ENCODE peak calls at places on chromosomes 4 and X, in four cellular contexts. One of them, this sample, is unnamed.

GRCh38 chrX:16838202-16839066 is 31.7 kb downstream of the RBBP7 start:
- DNase-seq in AG04450: no peak
- DNase-seq in nephron progenitor cell: peak
- DNase-seq in coronary artery: no peak
- DNase-seq in this sample: no peak

GRCh38 chr4:113232194-113232593 is 182.7 kb downstream of the ANK2 start:
- DNase-seq in AG04450: no peak
- DNase-seq in nephron progenitor cell: no peak
- DNase-seq in coronary artery: no peak
- DNase-seq in this sample: no peak

GRCh38 chrX:80431502-80431832 is 11.2 kb downstream of the TENT5D start:
- DNase-seq in AG04450: no peak
- DNase-seq in nephron progenitor cell: no peak
- DNase-seq in coronary artery: no peak
- DNase-seq in this sample: no peak

GRCh38 chrX:38052096-38052495 is 45.7 kb downstream of the SYTL5 start:
- DNase-seq in AG04450: peak
- DNase-seq in nephron progenitor cell: no peak
- DNase-seq in coronary artery: no peak
- DNase-seq in this sample: no peak

GRCh38 chr4:81412941-81413488 is 58.7 kb downstream of the RASGEF1B start:
- DNase-seq in AG04450: no peak
- DNase-seq in nephron progenitor cell: no peak
- DNase-seq in coronary artery: no peak
- DNase-seq in this sample: no peak

GRCh38 chr4:150863456-150863855 is 151.6 kb downstream of the LRBA start:
- DNase-seq in AG04450: no peak
- DNase-seq in nephron progenitor cell: no peak
- DNase-seq in coronary artery: no peak
- DNase-seq in this sample: no peak

GRCh38 chrX:8743126-8743732 is 11.3 kb upstream of the ANOS1 start:
- DNase-seq in AG04450: no peak
- DNase-seq in nephron progenitor cell: peak
- DNase-seq in coronary artery: no peak
- DNase-seq in this sample: no peak

GRCh38 chr4:119733431-119733830 is 104.8 kb upstream of the PDE5A start:
- DNase-seq in AG04450: no peak
- DNase-seq in nephron progenitor cell: no peak
- DNase-seq in coronary artery: no peak
- DNase-seq in this sample: no peak

GRCh38 chr4:46266106-46266505 is 123.8 kb downstream of the GABRA2 start:
- DNase-seq in AG04450: no peak
- DNase-seq in nephron progenitor cell: no peak
- DNase-seq in coronary artery: no peak
- DNase-seq in this sample: no peak

GRCh38 chr4:35459045-35459444 is 785.3 kb downstream of the ARAP2 start:
- DNase-seq in AG04450: no peak
- DNase-seq in nephron progenitor cell: no peak
- DNase-seq in coronary artery: no peak
- DNase-seq in this sample: no peak

GRCh38 chr4:3442959-3443749 is 1.4 kb downstream of the HGFAC start:
- DNase-seq in AG04450: no peak
- DNase-seq in nephron progenitor cell: peak
- DNase-seq in coronary artery: no peak
- DNase-seq in this sample: no peak

GRCh38 chr4:165874799-165875371 is 1.8 kb downstream of the TLL1 start:
- DNase-seq in AG04450: no peak
- DNase-seq in nephron progenitor cell: peak
- DNase-seq in coronary artery: no peak
- DNase-seq in this sample: no peak

GRCh38 chr4:184899261-184900134 is 73.7 kb upstream of the ACSL1 start:
- DNase-seq in AG04450: no peak
- DNase-seq in nephron progenitor cell: no peak
- DNase-seq in coronary artery: no peak
- DNase-seq in this sample: no peak

GRCh38 chr4:2175990-2176698 is 65.8 kb downstream of the HAUS3 start:
- DNase-seq in AG04450: no peak
- DNase-seq in nephron progenitor cell: no peak
- DNase-seq in coronary artery: no peak
- DNase-seq in this sample: no peak

GRCh38 chrX:54043696-54044125 is 562 bp downstream of the PHF8 start:
- DNase-seq in AG04450: no peak
- DNase-seq in nephron progenitor cell: peak
- DNase-seq in coronary artery: no peak
- DNase-seq in this sample: peak

GRCh38 chrX:54044126-54044876 is at the start of gene PHF8:
- DNase-seq in AG04450: peak
- DNase-seq in nephron progenitor cell: peak
- DNase-seq in coronary artery: peak
- DNase-seq in this sample: peak

GRCh38 chrX:54043084-54043483 is 1.2 kb downstream of the PHF8 start:
- DNase-seq in AG04450: no peak
- DNase-seq in nephron progenitor cell: no peak
- DNase-seq in coronary artery: no peak
- DNase-seq in this sample: no peak

GRCh38 chrX:54044877-54045328 is 630 bp upstream of the PHF8 start:
- DNase-seq in AG04450: no peak
- DNase-seq in nephron progenitor cell: no peak
- DNase-seq in coronary artery: no peak
- DNase-seq in this sample: no peak

DNA sequence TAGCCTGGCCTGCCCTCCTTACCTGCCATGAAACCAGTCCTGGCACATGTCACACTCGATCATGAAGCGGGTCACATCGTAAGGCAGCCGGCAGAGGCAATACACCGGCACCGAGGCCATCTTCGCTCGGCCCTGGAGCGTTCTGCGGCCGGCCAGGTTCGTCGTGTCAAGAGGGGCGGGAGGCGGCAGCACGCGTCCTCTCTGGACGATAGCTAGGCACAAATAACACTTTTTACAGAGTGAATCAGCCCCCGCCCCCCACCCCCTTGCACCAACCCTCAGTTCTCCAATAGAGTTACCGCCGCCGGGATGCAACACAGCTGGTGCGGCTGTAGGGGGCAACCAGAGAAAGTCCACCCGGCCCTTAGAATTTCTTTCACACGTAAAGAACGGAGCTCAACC is 1.7 kb downstream of the PHF8 start:
- DNase-seq in AG04450: no peak
- DNase-seq in nephron progenitor cell: peak
- DNase-seq in coronary artery: no peak
- DNase-seq in this sample: no peak
- TF ChIP-seq CTCF in AG04450: peak
- TF ChIP-seq CTCF in nephron progenitor cell: no peak
- TF ChIP-seq CTCF in coronary artery: no peak
- TF ChIP-seq CTCF in this sample: peak

GRCh38 chrX:49956313-49956712 is 33.9 kb downstream of the CLCN5 start:
- DNase-seq in AG04450: no peak
- DNase-seq in nephron progenitor cell: no peak
- DNase-seq in coronary artery: no peak
- DNase-seq in this sample: no peak
- TF ChIP-seq CTCF in AG04450: no peak
- TF ChIP-seq CTCF in nephron progenitor cell: no peak
- TF ChIP-seq CTCF in coronary artery: no peak
- TF ChIP-seq CTCF in this sample: no peak

DNA sequence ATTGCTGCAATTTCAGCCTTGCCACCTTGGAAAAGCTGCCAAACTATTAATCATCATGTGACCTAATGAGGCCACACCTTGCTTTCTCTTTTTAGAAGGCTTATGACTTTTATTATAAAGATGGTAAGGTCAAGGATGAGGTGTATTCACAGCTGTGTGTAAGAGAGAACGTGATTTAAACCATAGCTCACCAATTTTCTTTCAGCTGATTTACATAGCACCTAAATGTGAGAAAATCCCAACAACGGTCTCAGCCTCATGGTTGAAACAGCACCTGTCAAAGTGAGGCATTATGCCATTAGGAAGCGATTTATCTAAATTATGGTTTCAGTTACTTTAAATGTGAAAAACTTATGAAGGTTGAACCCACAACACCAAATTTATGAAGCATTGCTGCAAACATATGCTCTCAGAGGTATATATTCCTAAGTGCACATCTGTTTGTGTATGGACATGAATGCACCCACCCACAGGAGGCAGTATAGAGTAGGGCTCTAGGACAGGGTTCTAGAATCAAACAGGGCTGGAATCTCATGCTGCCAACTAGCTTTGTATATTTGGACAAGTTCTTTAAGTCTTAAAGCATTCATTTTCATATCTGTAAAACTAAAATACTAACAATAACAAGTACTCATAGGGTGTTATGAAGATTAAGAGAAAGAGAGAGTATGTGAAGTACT is 40.7 kb downstream of the ANXA3 start:
- DNase-seq in AG04450: no peak
- DNase-seq in nephron progenitor cell: no peak
- DNase-seq in coronary artery: no peak
- DNase-seq in this sample: no peak
- TF ChIP-seq CTCF in AG04450: peak
- TF ChIP-seq CTCF in nephron progenitor cell: peak
- TF ChIP-seq CTCF in coronary artery: no peak
- TF ChIP-seq CTCF in this sample: peak

DNA sequence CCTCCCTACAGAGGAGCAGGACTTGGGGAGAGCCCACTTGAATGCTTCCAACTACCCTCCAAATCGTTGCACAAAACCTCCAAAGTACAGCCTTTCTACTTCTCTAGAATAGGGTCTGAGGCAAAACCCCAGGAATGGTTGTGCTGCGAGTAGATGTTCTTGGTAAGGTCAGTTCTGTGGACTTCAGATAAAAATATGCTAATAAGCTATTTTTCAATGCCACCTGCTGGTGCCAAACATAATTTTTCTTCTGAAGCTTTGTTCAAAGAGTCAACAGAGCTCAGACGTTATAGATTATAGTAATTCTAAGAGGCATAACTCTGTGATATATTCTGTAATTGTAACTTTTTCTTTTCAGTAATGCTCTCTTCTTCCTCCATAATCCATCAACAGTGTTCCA is 425.7 kb downstream of the GPAT3 start:
- DNase-seq in AG04450: no peak
- DNase-seq in nephron progenitor cell: no peak
- DNase-seq in coronary artery: no peak
- DNase-seq in this sample: no peak
- TF ChIP-seq CTCF in AG04450: peak
- TF ChIP-seq CTCF in nephron progenitor cell: no peak
- TF ChIP-seq CTCF in coronary artery: no peak
- TF ChIP-seq CTCF in this sample: peak

GRCh38 chrX:34580069-34580468 is 77.0 kb downstream of the TMEM47 start:
- DNase-seq in AG04450: no peak
- DNase-seq in nephron progenitor cell: no peak
- DNase-seq in coronary artery: no peak
- DNase-seq in this sample: no peak

GRCh38 chrX:34578237-34578636 is 78.8 kb downstream of the TMEM47 start:
- DNase-seq in AG04450: peak
- DNase-seq in nephron progenitor cell: no peak
- DNase-seq in coronary artery: no peak
- DNase-seq in this sample: no peak
- TF ChIP-seq CTCF in AG04450: peak
- TF ChIP-seq CTCF in nephron progenitor cell: peak
- TF ChIP-seq CTCF in coronary artery: no peak
- TF ChIP-seq CTCF in this sample: peak

GRCh38 chr4:8274066-8274652 is 4.6 kb downstream of the HTRA3 start:
- DNase-seq in AG04450: no peak
- DNase-seq in nephron progenitor cell: no peak
- DNase-seq in coronary artery: no peak
- DNase-seq in this sample: no peak

GRCh38 chr4:8273450-8273849 is 3.9 kb downstream of the HTRA3 start:
- DNase-seq in AG04450: no peak
- DNase-seq in nephron progenitor cell: no peak
- DNase-seq in coronary artery: no peak
- DNase-seq in this sample: no peak

GRCh38 chr4:8276358-8277240 is 7.0 kb downstream of the HTRA3 start:
- DNase-seq in AG04450: no peak
- DNase-seq in nephron progenitor cell: no peak
- DNase-seq in coronary artery: no peak
- DNase-seq in this sample: no peak

GRCh38 chr4:8275511-8275910 is 6.0 kb downstream of the HTRA3 start:
- DNase-seq in AG04450: no peak
- DNase-seq in nephron progenitor cell: no peak
- DNase-seq in coronary artery: no peak
- DNase-seq in this sample: no peak

GRCh38 chr4:8274772-8275241 is 5.3 kb downstream of the HTRA3 start:
- DNase-seq in AG04450: peak
- DNase-seq in nephron progenitor cell: peak
- DNase-seq in coronary artery: peak
- DNase-seq in this sample: peak
- TF ChIP-seq CTCF in AG04450: peak
- TF ChIP-seq CTCF in nephron progenitor cell: no peak
- TF ChIP-seq CTCF in coronary artery: peak
- TF ChIP-seq CTCF in this sample: no peak

GRCh38 chrX:68238568-68238967 is 194.7 kb downstream of the OPHN1 start:
- DNase-seq in AG04450: no peak
- DNase-seq in nephron progenitor cell: no peak
- DNase-seq in coronary artery: no peak
- DNase-seq in this sample: no peak
- TF ChIP-seq CTCF in AG04450: peak
- TF ChIP-seq CTCF in nephron progenitor cell: peak
- TF ChIP-seq CTCF in coronary artery: no peak
- TF ChIP-seq CTCF in this sample: peak

GRCh38 chrX:97556359-97556758 is 672.7 kb downstream of the RPA4 start:
- DNase-seq in AG04450: no peak
- DNase-seq in nephron progenitor cell: no peak
- DNase-seq in coronary artery: no peak
- DNase-seq in this sample: no peak
- TF ChIP-seq CTCF in AG04450: no peak
- TF ChIP-seq CTCF in nephron progenitor cell: no peak
- TF ChIP-seq CTCF in coronary artery: no peak
- TF ChIP-seq CTCF in this sample: no peak

DNA sequence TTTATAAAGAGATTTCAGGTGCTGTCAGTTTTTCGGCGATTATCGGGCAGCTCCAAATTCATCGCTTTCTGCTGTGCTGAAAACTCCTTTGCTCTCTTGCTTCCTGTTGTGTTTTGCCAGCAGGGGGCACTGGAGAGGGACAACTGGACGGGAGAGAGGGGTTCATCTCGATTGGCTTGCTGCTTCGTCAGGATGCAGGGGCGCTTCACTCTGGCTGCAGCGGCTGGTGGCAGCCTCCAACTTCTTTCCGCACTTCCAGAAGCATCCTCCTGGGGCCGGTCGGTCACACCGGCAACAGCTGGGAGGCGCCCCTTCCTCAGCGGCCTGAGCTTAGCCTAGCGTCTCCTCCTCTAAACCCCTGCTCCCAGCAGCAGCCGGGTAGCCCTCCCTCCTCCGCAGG is 29.5 kb downstream of the MSL3 start:
- DNase-seq in AG04450: peak
- DNase-seq in nephron progenitor cell: peak
- DNase-seq in coronary artery: no peak
- DNase-seq in this sample: no peak
- TF ChIP-seq CTCF in AG04450: peak
- TF ChIP-seq CTCF in nephron progenitor cell: peak
- TF ChIP-seq CTCF in coronary artery: peak
- TF ChIP-seq CTCF in this sample: peak